ENCODE peak calls at places on chromosomes 13 and 19, in five cellular contexts. A is ovary; S is CD4-positive, alpha-beta memory T cell; R is neuronal stem cell; N is mammary epithelial cell. B is an unnamed sample. For H3K4me1, the result is how much of the 10 kb centered on the place peaks cover.

GRCh38 chr13:35475960-35476943 is at the start of gene MAB21L1:
- DNase-seq in A (no peak), S (no peak), R (peak), N (peak), B (peak)

GRCh38 chr19:57559008-57559403 is 657 bp downstream of the ZNF550 start:
- DNase-seq in A (no peak), S (peak), R (no peak), N (peak), B (no peak)

GRCh38 chr13:34567558-34567957 is 374.5 kb upstream of the NBEA start:
- DNase-seq in A (no peak), S (no peak), R (no peak), N (no peak), B (no peak)

GRCh38 chr19:40080289-40080688 is 10.5 kb downstream of the ZNF780A start:
- DNase-seq in A (no peak), S (no peak), R (no peak), N (no peak), B (no peak)

GRCh38 chr19:13622727-13623126 is 116.4 kb upstream of the CACNA1A start:
- DNase-seq in A (no peak), S (no peak), R (no peak), N (no peak), B (no peak)

GRCh38 chr19:47545061-47545948 is 27.6 kb downstream of the ZNF541 start:
- DNase-seq in A (no peak), S (no peak), R (no peak), N (no peak), B (no peak)

GRCh38 chr13:27372896-27373295 is 51.5 kb upstream of the GTF3A start:
- DNase-seq in A (no peak), S (no peak), R (no peak), N (no peak), B (no peak)

GRCh38 chr19:44813331-44814131 is 4.6 kb downstream of the BCAM start:
- DNase-seq in A (no peak), S (no peak), R (no peak), N (no peak), B (no peak)

GRCh38 chr19:14497347-14497921 is 1.5 kb upstream of the GIPC1 start:
- DNase-seq in A (no peak), S (peak), R (no peak), N (no peak), B (no peak)

GRCh38 chr19:54364775-54365257 is at the start of gene LAIR1:
- DNase-seq in A (no peak), S (peak), R (no peak), N (no peak), B (no peak)

GRCh38 chr19:17686592-17687042 is 1.5 kb downstream of the UNC13A start:
- DNase-seq in A (no peak), S (no peak), R (no peak), N (no peak), B (no peak)

GRCh38 chr13:48902421-48902820 is 73.3 kb upstream of the FNDC3A start:
- DNase-seq in A (no peak), S (no peak), R (peak), N (peak), B (no peak)

GRCh38 chr19:40614595-40615411 is 13.6 kb downstream of the LTBP4 start:
- DNase-seq in A (peak), S (peak), R (peak), N (peak), B (peak)

GRCh38 chr19:2014731-2015610 is 543 bp downstream of the BTBD2 start:
- DNase-seq in A (no peak), S (no peak), R (peak), N (no peak), B (no peak)

GRCh38 chr19:48186541-48186991 is 16.1 kb downstream of the ZSWIM9 start:
- DNase-seq in A (no peak), S (no peak), R (no peak), N (no peak), B (no peak)

GRCh38 chr13:23979361-23980159 is 82.3 kb upstream of the C1QTNF9B start:
- DNase-seq in A (peak), S (peak), R (peak), N (peak), B (peak)

GRCh38 chr13:20608438-20609020 is 41.6 kb downstream of the IFT88 start:
- DNase-seq in A (no peak), S (no peak), R (no peak), N (no peak), B (peak)

GRCh38 chr19:40414536-40415535 is 1.7 kb upstream of the PRX start:
- DNase-seq in A (no peak), S (no peak), R (no peak), N (no peak), B (no peak)

GRCh38 chr19:18416778-18417249 is 2.4 kb upstream of the SSBP4 start:
- DNase-seq in A (peak), S (peak), R (peak), N (no peak), B (peak)

GRCh38 chr13:39037410-39037879 is 444 bp downstream of the PROSER1 start:
- DNase-seq in A (no peak), S (peak), R (no peak), N (no peak), B (no peak)

GRCh38 chr19:13814550-13814949 is 19.3 kb downstream of the ZSWIM4 start:
- DNase-seq in A (no peak), S (no peak), R (no peak), N (no peak), B (no peak)

GRCh38 chr13:110509478-110509926 is 52.0 kb downstream of the RAB20 start:
- DNase-seq in A (no peak), S (no peak), R (no peak), N (no peak), B (no peak)

GRCh38 chr19:45664575-45664974 is 3.4 kb upstream of the GIPR start:
- DNase-seq in A (no peak), S (no peak), R (no peak), N (no peak), B (no peak)

GRCh38 chr19:3784607-3785463 is 1.3 kb downstream of the MATK start:
- DNase-seq in A (no peak), S (no peak), R (no peak), N (no peak), B (no peak)

GRCh38 chr19:50263176-50263575 is 59.8 kb downstream of the MYH14 start:
- DNase-seq in A (no peak), S (no peak), R (no peak), N (no peak), B (no peak)

GRCh38 chr19:8174706-8175105 is 25.3 kb upstream of the FBN3 start:
- DNase-seq in A (no peak), S (no peak), R (no peak), N (peak), B (peak)

GRCh38 chr13:49635599-49636433 is 7.5 kb downstream of the ARL11 start:
- DNase-seq in A (peak), S (no peak), R (no peak), N (peak), B (peak)

GRCh38 chr13:53445682-53446081 is 417.1 kb downstream of the OLFM4 start:
- DNase-seq in A (no peak), S (no peak), R (no peak), N (no peak), B (no peak)

GRCh38 chr19:49894011-49894664 is 2.5 kb downstream of the IL4I1 start:
- DNase-seq in A (no peak), S (no peak), R (no peak), N (no peak), B (no peak)

GRCh38 chr13:25493930-25494707 is 122.3 kb downstream of the ATP8A2 start:
- DNase-seq in A (no peak), S (no peak), R (no peak), N (no peak), B (no peak)

GRCh38 chr13:113905018-113905417 is 41.1 kb upstream of the GAS6 start:
- DNase-seq in A (no peak), S (no peak), R (no peak), N (no peak), B (no peak)

GRCh38 chr19:33689138-33689746 is 67.5 kb downstream of the CHST8 start:
- DNase-seq in A (no peak), S (no peak), R (no peak), N (no peak), B (no peak)

DNA sequence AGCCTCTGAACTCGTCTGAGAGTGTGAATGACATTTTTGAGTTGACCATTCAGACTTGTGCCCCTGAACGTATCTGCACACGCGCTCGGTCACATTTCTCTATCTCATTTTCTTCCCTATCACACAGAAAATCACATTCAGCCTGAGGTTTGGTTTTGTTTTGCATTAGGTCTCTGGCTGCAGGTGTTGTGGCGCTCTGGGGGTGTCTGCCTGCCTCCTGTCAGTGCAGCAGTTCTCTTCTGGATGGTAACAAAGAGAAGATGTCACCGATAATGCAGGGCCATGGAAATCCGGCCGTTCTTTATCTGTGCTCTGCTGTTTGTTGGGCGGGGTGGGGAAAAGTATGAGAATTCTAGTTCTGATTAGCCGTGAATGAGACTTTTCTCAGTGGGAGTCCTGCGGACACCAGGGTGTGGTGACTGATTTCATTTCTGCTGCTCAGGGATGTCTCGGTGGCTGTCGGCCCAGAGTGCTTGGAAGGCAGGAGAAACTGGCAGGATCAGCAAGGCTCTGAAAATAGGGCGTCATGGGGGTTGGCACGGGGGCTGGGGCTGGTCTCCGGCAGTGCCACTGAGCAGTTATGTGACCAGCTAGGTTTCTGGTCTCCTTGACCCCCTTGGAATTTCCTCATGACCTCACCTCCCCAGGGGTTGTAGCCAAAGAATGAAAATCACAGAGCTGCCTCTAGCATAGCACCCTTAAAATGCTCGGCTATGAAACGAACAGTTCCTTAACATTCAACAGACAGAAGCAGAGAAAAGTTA is 5.1 kb downstream of the RNF113B start:
- DNase-seq in A (peak), S (no peak), R (no peak), N (no peak), B (peak)
- H3K4me1 ChIP-seq in A (under half), S (under half), R (under half), N (under half), B (half or more)

GRCh38 chr19:16366056-16366432 is 41.4 kb downstream of the KLF2 start:
- DNase-seq in A (no peak), S (no peak), R (no peak), N (no peak), B (no peak)
- H3K4me1 ChIP-seq in A (under half), S (half or more), R (under half), N (under half), B (under half)

GRCh38 chr19:43779147-43779819 is 1.5 kb downstream of the KCNN4 start:
- DNase-seq in A (no peak), S (no peak), R (no peak), N (peak), B (no peak)
- H3K4me1 ChIP-seq in A (under half), S (half or more), R (under half), N (half or more), B (under half)

DNA sequence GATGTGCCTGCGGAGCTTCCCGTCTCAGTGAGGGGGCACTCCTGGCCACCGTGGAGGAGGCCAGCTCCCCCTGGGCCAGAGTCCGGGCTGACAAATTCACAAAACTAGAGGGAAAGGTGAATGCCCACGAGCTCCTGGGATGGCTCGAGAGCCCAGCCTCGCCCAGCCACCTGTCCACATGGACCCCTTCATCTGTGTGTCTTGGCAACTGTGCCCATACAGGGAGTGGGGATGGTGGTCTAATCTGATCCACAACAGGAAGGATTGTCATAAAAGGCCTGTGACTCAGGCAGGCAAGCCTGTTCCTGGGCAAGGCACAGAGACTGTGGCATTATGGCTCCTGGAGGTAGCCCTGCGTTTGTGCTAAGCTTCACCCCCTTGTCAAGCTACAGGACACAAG is 19.9 kb downstream of the CAPS start:
- DNase-seq in A (no peak), S (no peak), R (no peak), N (no peak), B (no peak)
- H3K4me1 ChIP-seq in A (under half), S (under half), R (under half), N (under half), B (under half)